ENCODE peak calls at places on chromosome 4, in nine cellular contexts. W is adipocyte; T is activated CD8-positive, alpha-beta memory T cell treated with anti-CD3 and anti-CD28 coated beads for 48 hours; L is stimulated activated naive CD8-positive, alpha-beta T cell treated with anti-CD3 and anti-CD28 coated beads, Interleukin-15, Interleukin-2, amounts not matched to agents 100 U/mL and 50 U/mL, for 24 hours; N is hypothalamus; G is epithelial cell of proximal tubule; K is NB4; O is central memory CD4-positive, alpha-beta T cell; J is T follicular helper cell. V is an unnamed sample.

GRCh38 chr4:27515140-27515539 is 654.5 kb downstream of the STIM2 start:
- DNase-seq in W (no peak), T (no peak), L (no peak), N (no peak), G (no peak), K (no peak), O (no peak), J (no peak), V (no peak)

GRCh38 chr4:25667931-25668557 is 12.4 kb downstream of the SLC34A2 start:
- DNase-seq in W (no peak), T (no peak), L (no peak), N (no peak), G (no peak), K (no peak), O (no peak), J (no peak), V (no peak)

GRCh38 chr4:158630893-158631292 is 40.8 kb downstream of the C4orf46 start:
- DNase-seq in W (peak; percentile 39), T (no peak), L (no peak), N (no peak), G (no peak), K (no peak), O (no peak), J (no peak), V (no peak)

GRCh38 chr4:104616401-104616820 is 121.7 kb upstream of the CXXC4 start:
- DNase-seq in W (no peak), T (no peak), L (no peak), N (peak; percentile 19), G (no peak), K (no peak), O (no peak), J (no peak), V (no peak)

GRCh38 chr4:82789377-82789776 is 9.2 kb downstream of the SCD5 start:
- DNase-seq in W (no peak), T (no peak), L (no peak), N (no peak), G (no peak), K (no peak), O (no peak), J (no peak), V (no peak)

GRCh38 chr4:82733636-82734035 is 65.0 kb downstream of the SCD5 start:
- DNase-seq in W (peak; percentile 33), T (no peak), L (peak; percentile 6), N (peak; percentile 19), G (peak; percentile 59), K (no peak), O (no peak), J (no peak), V (peak; percentile 24)

GRCh38 chr4:83054928-83055327 is 19.9 kb downstream of the COPS4 start:
- DNase-seq in W (peak; percentile 37), T (no peak), L (no peak), N (no peak), G (no peak), K (peak; percentile 34), O (no peak), J (no peak), V (peak; percentile 21)

GRCh38 chr4:4269856-4270255 is 20.1 kb downstream of the LYAR start:
- DNase-seq in W (no peak), T (no peak), L (no peak), N (no peak), G (no peak), K (peak; percentile 31), O (peak; percentile 58), J (no peak), V (no peak)

GRCh38 chr4:2830632-2831610 is 12.7 kb upstream of the ADD1 start:
- DNase-seq in W (no peak), T (no peak), L (no peak), N (no peak), G (no peak), K (no peak), O (no peak), J (no peak), V (no peak)

GRCh38 chr4:104592894-104593470 is 98.3 kb upstream of the CXXC4 start:
- DNase-seq in W (no peak), T (no peak), L (no peak), N (no peak), G (no peak), K (no peak), O (no peak), J (no peak), V (no peak)

GRCh38 chr4:147933316-147933715 is 201.4 kb downstream of the ARHGAP10 start:
- DNase-seq in W (no peak), T (no peak), L (no peak), N (no peak), G (no peak), K (no peak), O (no peak), J (no peak), V (no peak)

GRCh38 chr4:924107-925096 is 7.7 kb downstream of the GAK start:
- DNase-seq in W (no peak), T (no peak), L (peak; percentile 43), N (no peak), G (no peak), K (peak; percentile 29), O (no peak), J (no peak), V (no peak)

GRCh38 chr4:21117771-21118170 is 417.5 kb downstream of the PACRGL start:
- DNase-seq in W (no peak), T (no peak), L (no peak), N (no peak), G (peak; percentile 27), K (no peak), O (no peak), J (no peak), V (no peak)

GRCh38 chr4:73620115-73620792 is at the start of gene RASSF6:
- DNase-seq in W (no peak), T (no peak), L (peak; percentile 15), N (no peak), G (peak; percentile 83), K (peak; percentile 19), O (no peak), J (peak; percentile 2), V (no peak)

GRCh38 chr4:54954656-54955388 is 170.6 kb downstream of the KDR start:
- DNase-seq in W (no peak), T (no peak), L (no peak), N (no peak), G (no peak), K (no peak), O (no peak), J (no peak), V (no peak)

GRCh38 chr4:152778656-152779512 is 646 bp downstream of the TIGD4 start:
- DNase-seq in W (peak; percentile 64), T (peak; percentile 7), L (peak; percentile 37), N (peak; percentile 54), G (no peak), K (peak; percentile 42), O (peak; percentile 26), J (no peak), V (peak; percentile 60)

GRCh38 chr4:141011799-141012377 is 121.4 kb downstream of the RNF150 start:
- DNase-seq in W (no peak), T (no peak), L (no peak), N (no peak), G (no peak), K (no peak), O (no peak), J (no peak), V (no peak)

GRCh38 chr4:56570041-56570440 is 64.5 kb downstream of the ARL9 start:
- DNase-seq in W (no peak), T (no peak), L (no peak), N (no peak), G (no peak), K (no peak), O (no peak), J (no peak), V (no peak)

GRCh38 chr4:5050520-5050955 is 742 bp upstream of the STK32B start:
- DNase-seq in W (peak; percentile 94), T (no peak), L (peak; percentile 50), N (peak; percentile 77), G (no peak), K (peak; percentile 91), O (no peak), J (no peak), V (peak; percentile 66)

GRCh38 chr4:15755781-15756180 is 22.3 kb upstream of the CD38 start:
- DNase-seq in W (no peak), T (no peak), L (no peak), N (no peak), G (no peak), K (peak; percentile 34), O (no peak), J (no peak), V (no peak)

GRCh38 chr4:112910109-112910736 is 139.2 kb upstream of the ANK2 start:
- DNase-seq in W (peak; percentile 79), T (no peak), L (no peak), N (no peak), G (no peak), K (no peak), O (no peak), J (no peak), V (no peak)

GRCh38 chr4:56575820-56576429 is 70.3 kb downstream of the ARL9 start:
- DNase-seq in W (peak; percentile 76), T (no peak), L (no peak), N (no peak), G (peak; percentile 12), K (peak; percentile 42), O (peak; percentile 10), J (no peak), V (peak; percentile 60)

GRCh38 chr4:27358269-27358668 is 497.6 kb downstream of the STIM2 start:
- DNase-seq in W (no peak), T (no peak), L (no peak), N (no peak), G (no peak), K (no peak), O (no peak), J (no peak), V (no peak)

V was measured in RKO.